ENCODE peak calls at places on chromosomes 1 and 21, in eight cellular contexts. One of them, this sample, is unnamed. For H3K36me3, the result is how much of the 10 kb centered on the place peaks cover.

GRCh38 chr1:13583592-13583963 is at the start of gene PDPN:
- DNase-seq in SK-N-MC: no peak
- DNase-seq in IMR-90: no peak
- DNase-seq in CD4-positive, alpha-beta memory T cell: no peak
- DNase-seq in BE2C: no peak
- DNase-seq in uterus: peak
- DNase-seq in transverse colon: peak
- DNase-seq in fibroblast of lung: peak
- DNase-seq in this sample: no peak

GRCh38 chr1:30315185-30315960 is 408.0 kb downstream of the MATN1 start:
- DNase-seq in SK-N-MC: no peak
- DNase-seq in IMR-90: peak
- DNase-seq in CD4-positive, alpha-beta memory T cell: no peak
- DNase-seq in BE2C: no peak
- DNase-seq in uterus: no peak
- DNase-seq in transverse colon: no peak
- DNase-seq in fibroblast of lung: no peak
- DNase-seq in this sample: no peak

GRCh38 chr1:20355828-20356735 is 65.4 kb downstream of the VWA5B1 start:
- DNase-seq in SK-N-MC: no peak
- DNase-seq in IMR-90: no peak
- DNase-seq in CD4-positive, alpha-beta memory T cell: no peak
- DNase-seq in BE2C: no peak
- DNase-seq in uterus: no peak
- DNase-seq in transverse colon: peak
- DNase-seq in fibroblast of lung: no peak
- DNase-seq in this sample: no peak

GRCh38 chr1:109827466-109827865 is 63.7 kb upstream of the EPS8L3 start:
- DNase-seq in SK-N-MC: no peak
- DNase-seq in IMR-90: no peak
- DNase-seq in CD4-positive, alpha-beta memory T cell: no peak
- DNase-seq in BE2C: no peak
- DNase-seq in uterus: no peak
- DNase-seq in transverse colon: no peak
- DNase-seq in fibroblast of lung: peak
- DNase-seq in this sample: no peak

GRCh38 chr1:81834921-81835698 is 34.4 kb downstream of the ADGRL2 start:
- DNase-seq in SK-N-MC: no peak
- DNase-seq in IMR-90: peak
- DNase-seq in CD4-positive, alpha-beta memory T cell: no peak
- DNase-seq in BE2C: no peak
- DNase-seq in uterus: no peak
- DNase-seq in transverse colon: no peak
- DNase-seq in fibroblast of lung: peak
- DNase-seq in this sample: no peak

GRCh38 chr1:91997607-91998195 is 32.1 kb upstream of the EPHX4 start:
- DNase-seq in SK-N-MC: peak
- DNase-seq in IMR-90: peak
- DNase-seq in CD4-positive, alpha-beta memory T cell: peak
- DNase-seq in BE2C: peak
- DNase-seq in uterus: no peak
- DNase-seq in transverse colon: peak
- DNase-seq in fibroblast of lung: peak
- DNase-seq in this sample: peak

GRCh38 chr1:1437904-1438376 is 2.5 kb downstream of the VWA1 start:
- DNase-seq in SK-N-MC: no peak
- DNase-seq in IMR-90: no peak
- DNase-seq in CD4-positive, alpha-beta memory T cell: no peak
- DNase-seq in BE2C: peak
- DNase-seq in uterus: no peak
- DNase-seq in transverse colon: peak
- DNase-seq in fibroblast of lung: no peak
- DNase-seq in this sample: peak

GRCh38 chr1:147292635-147293251 is 50.3 kb downstream of the CHD1L start:
- DNase-seq in SK-N-MC: no peak
- DNase-seq in IMR-90: peak
- DNase-seq in CD4-positive, alpha-beta memory T cell: no peak
- DNase-seq in BE2C: no peak
- DNase-seq in uterus: no peak
- DNase-seq in transverse colon: no peak
- DNase-seq in fibroblast of lung: peak
- DNase-seq in this sample: peak

GRCh38 chr1:53459321-53460175 is at the start of gene DMRTB1:
- DNase-seq in SK-N-MC: no peak
- DNase-seq in IMR-90: no peak
- DNase-seq in CD4-positive, alpha-beta memory T cell: no peak
- DNase-seq in BE2C: no peak
- DNase-seq in uterus: no peak
- DNase-seq in transverse colon: no peak
- DNase-seq in fibroblast of lung: no peak
- DNase-seq in this sample: no peak

GRCh38 chr1:4685466-4685865 is 31.1 kb downstream of the AJAP1 start:
- DNase-seq in SK-N-MC: no peak
- DNase-seq in IMR-90: no peak
- DNase-seq in CD4-positive, alpha-beta memory T cell: no peak
- DNase-seq in BE2C: no peak
- DNase-seq in uterus: no peak
- DNase-seq in transverse colon: no peak
- DNase-seq in fibroblast of lung: no peak
- DNase-seq in this sample: no peak

DNA sequence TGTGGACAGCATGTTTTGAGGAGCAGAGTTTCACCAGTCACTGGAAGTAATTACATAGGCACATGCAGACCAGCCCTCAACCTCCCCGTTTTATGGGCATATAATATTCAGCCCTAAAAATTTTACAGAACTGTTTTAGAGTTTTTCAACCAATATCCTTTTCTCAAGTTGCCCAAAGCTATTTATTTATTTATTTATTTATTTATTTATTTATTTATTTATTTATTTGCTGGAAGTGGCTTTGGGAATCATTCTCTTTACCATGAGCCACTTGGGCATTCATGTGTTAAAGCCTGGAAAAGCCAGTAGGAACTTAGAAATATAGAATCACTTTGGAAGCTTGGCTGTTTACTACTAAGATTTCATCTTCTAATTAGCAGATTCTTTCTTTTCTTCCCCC is 219.9 kb downstream of the PAPPA2 start:
- DNase-seq in SK-N-MC: no peak
- DNase-seq in IMR-90: no peak
- DNase-seq in CD4-positive, alpha-beta memory T cell: no peak
- DNase-seq in BE2C: no peak
- DNase-seq in uterus: no peak
- DNase-seq in transverse colon: no peak
- DNase-seq in fibroblast of lung: no peak
- DNase-seq in this sample: no peak
- H3K36me3 ChIP-seq in SK-N-MC: under half
- H3K36me3 ChIP-seq in IMR-90: under half
- H3K36me3 ChIP-seq in CD4-positive, alpha-beta memory T cell: under half
- H3K36me3 ChIP-seq in BE2C: under half
- H3K36me3 ChIP-seq in uterus: under half
- H3K36me3 ChIP-seq in transverse colon: under half
- H3K36me3 ChIP-seq in fibroblast of lung: under half
- H3K36me3 ChIP-seq in this sample: under half

GRCh38 chr1:156939786-156940334 is 19.4 kb downstream of the LRRC71 start:
- DNase-seq in SK-N-MC: no peak
- DNase-seq in IMR-90: no peak
- DNase-seq in CD4-positive, alpha-beta memory T cell: no peak
- DNase-seq in BE2C: no peak
- DNase-seq in uterus: no peak
- DNase-seq in transverse colon: no peak
- DNase-seq in fibroblast of lung: no peak
- DNase-seq in this sample: no peak

GRCh38 chr1:156942576-156942975 is 22.1 kb downstream of the LRRC71 start:
- DNase-seq in SK-N-MC: no peak
- DNase-seq in IMR-90: no peak
- DNase-seq in CD4-positive, alpha-beta memory T cell: no peak
- DNase-seq in BE2C: no peak
- DNase-seq in uterus: no peak
- DNase-seq in transverse colon: no peak
- DNase-seq in fibroblast of lung: no peak
- DNase-seq in this sample: no peak

GRCh38 chr1:156943756-156944155 is 23.3 kb downstream of the LRRC71 start:
- DNase-seq in SK-N-MC: no peak
- DNase-seq in IMR-90: no peak
- DNase-seq in CD4-positive, alpha-beta memory T cell: no peak
- DNase-seq in BE2C: no peak
- DNase-seq in uterus: no peak
- DNase-seq in transverse colon: no peak
- DNase-seq in fibroblast of lung: no peak
- DNase-seq in this sample: no peak

GRCh38 chr1:156942176-156942575 is 21.7 kb downstream of the LRRC71 start:
- DNase-seq in SK-N-MC: no peak
- DNase-seq in IMR-90: no peak
- DNase-seq in CD4-positive, alpha-beta memory T cell: no peak
- DNase-seq in BE2C: no peak
- DNase-seq in uterus: no peak
- DNase-seq in transverse colon: no peak
- DNase-seq in fibroblast of lung: no peak
- DNase-seq in this sample: no peak

DNA sequence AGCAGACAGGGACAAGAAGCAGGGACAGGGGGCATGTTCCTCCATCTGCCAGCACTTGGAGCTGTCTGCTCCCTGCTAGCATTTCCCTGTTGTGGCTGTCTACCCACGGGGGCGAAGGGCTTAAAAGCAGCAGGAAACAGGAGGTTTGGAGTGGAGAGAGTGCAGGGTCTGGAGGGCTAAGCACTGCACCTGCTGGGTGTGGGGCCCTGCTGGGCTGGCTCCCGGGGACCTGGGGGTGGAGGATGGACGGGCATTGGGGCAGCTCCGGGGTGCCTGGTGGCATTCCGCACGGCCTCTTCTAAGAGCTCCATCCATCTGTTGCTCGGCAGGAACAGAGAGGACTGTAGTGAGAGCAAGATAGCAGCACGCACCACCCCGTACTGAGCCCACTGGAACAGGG is 21.2 kb downstream of the LRRC71 start:
- DNase-seq in SK-N-MC: no peak
- DNase-seq in IMR-90: no peak
- DNase-seq in CD4-positive, alpha-beta memory T cell: no peak
- DNase-seq in BE2C: no peak
- DNase-seq in uterus: no peak
- DNase-seq in transverse colon: no peak
- DNase-seq in fibroblast of lung: no peak
- DNase-seq in this sample: no peak
- H3K36me3 ChIP-seq in SK-N-MC: under half
- H3K36me3 ChIP-seq in IMR-90: half or more
- H3K36me3 ChIP-seq in CD4-positive, alpha-beta memory T cell: under half
- H3K36me3 ChIP-seq in BE2C: under half
- H3K36me3 ChIP-seq in uterus: under half
- H3K36me3 ChIP-seq in transverse colon: under half
- H3K36me3 ChIP-seq in fibroblast of lung: under half
- H3K36me3 ChIP-seq in this sample: under half

GRCh38 chr21:39851219-39851618 is 16.0 kb upstream of the PCP4 start:
- DNase-seq in SK-N-MC: no peak
- DNase-seq in IMR-90: no peak
- DNase-seq in CD4-positive, alpha-beta memory T cell: no peak
- DNase-seq in BE2C: no peak
- DNase-seq in uterus: no peak
- DNase-seq in transverse colon: no peak
- DNase-seq in fibroblast of lung: no peak
- DNase-seq in this sample: no peak

GRCh38 chr21:39847877-39848276 is 19.4 kb upstream of the PCP4 start:
- DNase-seq in SK-N-MC: no peak
- DNase-seq in IMR-90: no peak
- DNase-seq in CD4-positive, alpha-beta memory T cell: no peak
- DNase-seq in BE2C: no peak
- DNase-seq in uterus: no peak
- DNase-seq in transverse colon: no peak
- DNase-seq in fibroblast of lung: no peak
- DNase-seq in this sample: no peak

GRCh38 chr21:39850333-39850732 is 16.9 kb upstream of the PCP4 start:
- DNase-seq in SK-N-MC: no peak
- DNase-seq in IMR-90: no peak
- DNase-seq in CD4-positive, alpha-beta memory T cell: no peak
- DNase-seq in BE2C: no peak
- DNase-seq in uterus: no peak
- DNase-seq in transverse colon: no peak
- DNase-seq in fibroblast of lung: no peak
- DNase-seq in this sample: no peak

GRCh38 chr21:39852021-39852721 is 15.1 kb upstream of the PCP4 start:
- DNase-seq in SK-N-MC: no peak
- DNase-seq in IMR-90: no peak
- DNase-seq in CD4-positive, alpha-beta memory T cell: no peak
- DNase-seq in BE2C: no peak
- DNase-seq in uterus: no peak
- DNase-seq in transverse colon: no peak
- DNase-seq in fibroblast of lung: no peak
- DNase-seq in this sample: no peak

GRCh38 chr21:39849014-39849655 is 18.1 kb upstream of the PCP4 start:
- DNase-seq in SK-N-MC: no peak
- DNase-seq in IMR-90: no peak
- DNase-seq in CD4-positive, alpha-beta memory T cell: no peak
- DNase-seq in BE2C: no peak
- DNase-seq in uterus: no peak
- DNase-seq in transverse colon: no peak
- DNase-seq in fibroblast of lung: no peak
- DNase-seq in this sample: no peak
- H3K36me3 ChIP-seq in SK-N-MC: under half
- H3K36me3 ChIP-seq in IMR-90: under half
- H3K36me3 ChIP-seq in CD4-positive, alpha-beta memory T cell: under half
- H3K36me3 ChIP-seq in BE2C: under half
- H3K36me3 ChIP-seq in uterus: under half
- H3K36me3 ChIP-seq in transverse colon: under half
- H3K36me3 ChIP-seq in fibroblast of lung: under half
- H3K36me3 ChIP-seq in this sample: under half

GRCh38 chr21:39175665-39176064 is 7.6 kb downstream of the PSMG1 start:
- DNase-seq in SK-N-MC: no peak
- DNase-seq in IMR-90: no peak
- DNase-seq in CD4-positive, alpha-beta memory T cell: no peak
- DNase-seq in BE2C: no peak
- DNase-seq in uterus: no peak
- DNase-seq in transverse colon: no peak
- DNase-seq in fibroblast of lung: no peak
- DNase-seq in this sample: no peak
- H3K36me3 ChIP-seq in SK-N-MC: half or more
- H3K36me3 ChIP-seq in IMR-90: under half
- H3K36me3 ChIP-seq in CD4-positive, alpha-beta memory T cell: under half
- H3K36me3 ChIP-seq in BE2C: half or more
- H3K36me3 ChIP-seq in uterus: under half
- H3K36me3 ChIP-seq in transverse colon: under half
- H3K36me3 ChIP-seq in fibroblast of lung: under half
- H3K36me3 ChIP-seq in this sample: under half

DNA sequence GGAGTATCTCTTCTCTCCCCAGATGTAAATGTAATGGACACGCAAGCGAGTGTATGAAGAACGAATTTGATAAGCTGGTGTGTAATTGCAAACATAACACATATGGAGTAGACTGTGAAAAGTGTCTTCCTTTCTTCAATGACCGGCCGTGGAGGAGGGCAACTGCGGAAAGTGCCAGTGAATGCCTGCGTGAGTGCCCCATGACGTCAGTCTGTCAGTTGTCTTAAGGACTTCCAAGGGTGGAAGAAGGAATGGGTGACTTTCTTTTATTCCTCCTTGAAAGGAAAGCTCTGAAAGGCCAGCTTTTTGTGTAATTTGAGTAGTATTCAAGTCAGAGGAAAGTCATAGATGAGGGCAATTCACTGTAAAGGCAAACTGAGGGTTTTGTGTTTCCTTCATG is 75.6 kb upstream of the LAMC2 start:
- DNase-seq in SK-N-MC: no peak
- DNase-seq in IMR-90: no peak
- DNase-seq in CD4-positive, alpha-beta memory T cell: no peak
- DNase-seq in BE2C: no peak
- DNase-seq in uterus: no peak
- DNase-seq in transverse colon: no peak
- DNase-seq in fibroblast of lung: no peak
- DNase-seq in this sample: no peak
- H3K36me3 ChIP-seq in SK-N-MC: under half
- H3K36me3 ChIP-seq in IMR-90: under half
- H3K36me3 ChIP-seq in CD4-positive, alpha-beta memory T cell: under half
- H3K36me3 ChIP-seq in BE2C: under half
- H3K36me3 ChIP-seq in uterus: under half
- H3K36me3 ChIP-seq in transverse colon: under half
- H3K36me3 ChIP-seq in fibroblast of lung: under half
- H3K36me3 ChIP-seq in this sample: under half